ENCODE peak calls at places on chromosome 16, in eight cellular contexts. G, D, T, J, V, F, C and W are unnamed samples.

GRCh38 chr16:70708381-70709253 is 22.8 kb upstream of the MTSS2 start:
- DNase-seq in G (no peak), D (no peak), T (no peak), J (no peak), V (no peak), F (no peak), C (no peak), W (no peak)

GRCh38 chr16:2835638-2836493 is 5.8 kb downstream of the ZG16B start:
- DNase-seq in G (peak), D (no peak), T (peak), J (no peak), V (peak), F (no peak), C (peak), W (no peak)

GRCh38 chr16:51907680-51908079 is 639.3 kb downstream of the TOX3 start:
- DNase-seq in G (no peak), D (no peak), T (no peak), J (no peak), V (no peak), F (no peak), C (no peak), W (no peak)

GRCh38 chr16:53817812-53818211 is 113.9 kb downstream of the FTO start:
- DNase-seq in G (peak), D (no peak), T (no peak), J (no peak), V (peak), F (no peak), C (peak), W (no peak)

GRCh38 chr16:88534731-88535141 is 35.5 kb upstream of the ZC3H18 start:
- DNase-seq in G (peak), D (no peak), T (no peak), J (no peak), V (peak), F (peak), C (peak), W (no peak)

GRCh38 chr16:87042551-87043272 is 274.5 kb downstream of the C16orf95 start:
- DNase-seq in G (no peak), D (no peak), T (no peak), J (no peak), V (no peak), F (no peak), C (no peak), W (no peak)

GRCh38 chr16:12706628-12707027 is 97.1 kb downstream of the CPPED1 start:
- DNase-seq in G (no peak), D (no peak), T (no peak), J (no peak), V (no peak), F (no peak), C (no peak), W (no peak)

GRCh38 chr16:4176794-4177438 is 60.7 kb upstream of the ADCY9 start:
- DNase-seq in G (peak), D (no peak), T (no peak), J (no peak), V (peak), F (peak), C (peak), W (no peak)

GRCh38 chr16:50468749-50469078 is 79.5 kb upstream of the NKD1 start:
- DNase-seq in G (no peak), D (no peak), T (no peak), J (no peak), V (no peak), F (no peak), C (no peak), W (no peak)

GRCh38 chr16:620700-621525 is 9.9 kb upstream of the WFIKKN1 start:
- DNase-seq in G (no peak), D (no peak), T (no peak), J (no peak), V (no peak), F (no peak), C (no peak), W (no peak)

GRCh38 chr16:72443809-72444208 is 271.9 kb upstream of the PMFBP1 start:
- DNase-seq in G (no peak), D (no peak), T (no peak), J (no peak), V (no peak), F (no peak), C (no peak), W (no peak)

GRCh38 chr16:23232806-23233205 is 50.3 kb downstream of the SCNN1G start:
- DNase-seq in G (no peak), D (no peak), T (peak), J (no peak), V (no peak), F (no peak), C (no peak), W (no peak)

GRCh38 chr16:4372578-4373355 is 1.1 kb downstream of the VASN start:
- DNase-seq in G (peak), D (no peak), T (peak), J (no peak), V (peak), F (peak), C (peak), W (no peak)

GRCh38 chr16:50602531-50603205 is 54.5 kb downstream of the NKD1 start:
- DNase-seq in G (no peak), D (peak), T (no peak), J (no peak), V (no peak), F (no peak), C (peak), W (no peak)

GRCh38 chr16:2058901-2059300 is 11.1 kb downstream of the TSC2 start:
- DNase-seq in G (no peak), D (no peak), T (no peak), J (no peak), V (no peak), F (no peak), C (no peak), W (no peak)

GRCh38 chr16:23524001-23524400 is 13.7 kb upstream of the GGA2 start:
- DNase-seq in G (no peak), D (no peak), T (no peak), J (no peak), V (no peak), F (no peak), C (no peak), W (no peak)

GRCh38 chr16:70750893-70751467 is 50.0 kb downstream of the VAC14 start:
- DNase-seq in G (peak), D (no peak), T (peak), J (no peak), V (peak), F (peak), C (no peak), W (no peak)

GRCh38 chr16:3509470-3509928 is 8.7 kb downstream of the CLUAP1 start:
- DNase-seq in G (no peak), D (peak), T (peak), J (no peak), V (no peak), F (no peak), C (peak), W (no peak)

GRCh38 chr16:83906690-83907089 is 7.8 kb downstream of the MLYCD start:
- DNase-seq in G (peak), D (no peak), T (no peak), J (no peak), V (no peak), F (no peak), C (no peak), W (no peak)

GRCh38 chr16:11131706-11132105 is 124.3 kb downstream of the SOCS1 start:
- DNase-seq in G (no peak), D (no peak), T (no peak), J (no peak), V (no peak), F (no peak), C (no peak), W (no peak)

GRCh38 chr16:228917-229730 is at the start of gene LUC7L:
- DNase-seq in G (peak), D (peak), T (peak), J (peak), V (peak), F (peak), C (peak), W (peak)

GRCh38 chr16:630815-631405 is at the start of gene WFIKKN1:
- DNase-seq in G (no peak), D (no peak), T (peak), J (no peak), V (no peak), F (peak), C (no peak), W (no peak)

GRCh38 chr16:85935957-85936760 is 37.2 kb downstream of the IRF8 start:
- DNase-seq in G (no peak), D (peak), T (no peak), J (no peak), V (no peak), F (no peak), C (no peak), W (peak)

GRCh38 chr16:24635900-24636610 is 93.4 kb upstream of the TNRC6A start:
- DNase-seq in G (peak), D (no peak), T (peak), J (no peak), V (peak), F (peak), C (peak), W (no peak)

GRCh38 chr16:3012828-3013420 is at the start of gene CLDN9:
- DNase-seq in G (no peak), D (no peak), T (peak), J (no peak), V (no peak), F (no peak), C (peak), W (no peak)

GRCh38 chr16:29303520-29303919 is 103.0 kb downstream of the NPIPB11 start:
- DNase-seq in G (no peak), D (no peak), T (no peak), J (no peak), V (no peak), F (no peak), C (no peak), W (no peak)

GRCh38 chr16:87984868-87985267 is 33.6 kb downstream of the BANP start:
- DNase-seq in G (no peak), D (no peak), T (no peak), J (no peak), V (no peak), F (no peak), C (no peak), W (no peak)

GRCh38 chr16:75044800-75045361 is 46.1 kb downstream of the ZNRF1 start:
- DNase-seq in G (peak), D (no peak), T (no peak), J (no peak), V (peak), F (peak), C (no peak), W (no peak)

GRCh38 chr16:52731219-52731875 is 184.4 kb upstream of the TOX3 start:
- DNase-seq in G (no peak), D (no peak), T (no peak), J (no peak), V (no peak), F (no peak), C (no peak), W (no peak)

GRCh38 chr16:82630688-82631087 is 3.9 kb downstream of the CDH13 start:
- DNase-seq in G (peak), D (no peak), T (no peak), J (no peak), V (peak), F (no peak), C (peak), W (no peak)
- TF ChIP-seq CTCF in G (peak), D (peak), T (no peak), J (no peak), V (peak), F (no peak), C (peak), W (no peak)

GRCh38 chr16:30658731-30659506 is 688 bp downstream of the FBRS start:
- DNase-seq in G (peak), D (no peak), T (peak), J (peak), V (peak), F (peak), C (peak), W (peak)
- TF ChIP-seq CTCF in G (no peak), D (no peak), T (no peak), J (peak), V (peak), F (no peak), C (peak), W (peak)

GRCh38 chr16:66958857-66959644 is 2.0 kb upstream of the CES3 start:
- DNase-seq in G (no peak), D (no peak), T (no peak), J (no peak), V (no peak), F (no peak), C (no peak), W (no peak)
- TF ChIP-seq CTCF in G (no peak), D (no peak), T (no peak), J (no peak), V (no peak), F (no peak), C (no peak), W (no peak)

GRCh38 chr16:67157106-67157748 is 2.5 kb downstream of the TRADD start:
- DNase-seq in G (no peak), D (no peak), T (no peak), J (no peak), V (no peak), F (no peak), C (no peak), W (no peak)

GRCh38 chr16:67154578-67155304 is 3.9 kb upstream of the B3GNT9 start:
- DNase-seq in G (no peak), D (no peak), T (no peak), J (no peak), V (no peak), F (no peak), C (no peak), W (no peak)

GRCh38 chr16:67157892-67158635 is 1.6 kb downstream of the TRADD start:
- DNase-seq in G (no peak), D (no peak), T (no peak), J (no peak), V (no peak), F (no peak), C (no peak), W (no peak)

GRCh38 chr16:67156146-67156844 is 3.4 kb downstream of the TRADD start:
- DNase-seq in G (no peak), D (no peak), T (peak), J (no peak), V (no peak), F (no peak), C (no peak), W (no peak)

DNA sequence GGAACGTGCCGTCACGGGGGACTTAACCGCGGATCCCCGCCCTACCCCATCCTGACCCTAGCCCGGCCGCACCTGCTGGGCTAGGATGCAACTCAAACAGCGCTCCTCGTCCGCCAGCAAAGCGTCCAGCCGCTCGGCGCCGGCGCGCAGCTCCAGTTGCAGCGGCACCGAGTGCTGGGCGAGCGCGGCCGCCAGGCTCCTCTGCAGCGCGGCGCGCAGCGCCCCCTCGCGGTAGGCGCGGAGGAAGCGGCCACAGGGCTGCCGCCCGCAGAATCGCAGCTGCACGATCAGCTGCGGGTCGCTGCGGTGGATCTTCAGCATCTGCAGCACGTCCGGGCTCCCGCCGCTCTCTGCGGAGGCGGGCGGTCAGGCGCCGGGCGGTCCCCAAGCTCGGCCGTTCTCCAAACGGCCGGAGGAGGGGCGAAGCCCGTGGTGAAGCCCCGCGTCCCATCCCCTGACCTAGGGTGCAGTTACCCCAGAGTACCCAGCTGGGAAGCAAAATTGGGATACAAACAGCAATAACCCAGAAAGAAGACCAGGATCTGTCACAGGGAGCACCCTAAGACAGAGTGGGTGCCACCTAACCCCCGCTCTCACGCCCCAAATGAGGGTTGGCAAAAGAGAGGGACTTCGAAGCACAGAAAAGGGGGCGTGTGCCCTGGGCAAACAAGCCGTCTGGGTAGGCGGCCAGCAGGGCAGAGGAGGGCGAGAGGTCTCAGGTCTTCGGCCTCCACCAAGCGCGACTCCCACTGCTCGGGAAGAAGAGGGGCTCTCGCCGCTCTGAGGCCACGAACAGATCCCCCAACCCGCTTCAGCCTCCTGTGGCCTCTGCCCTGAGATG is 4.2 kb downstream of the TRADD start:
- DNase-seq in G (peak), D (peak), T (peak), J (peak), V (peak), F (peak), C (peak), W (peak)
- TF ChIP-seq CTCF in G (peak), D (peak), T (peak), J (peak), V (peak), F (peak), C (peak), W (peak)

GRCh38 chr16:64950262-64950661 is 171.6 kb downstream of the CDH11 start:
- DNase-seq in G (no peak), D (no peak), T (no peak), J (no peak), V (no peak), F (no peak), C (no peak), W (no peak)
- TF ChIP-seq CTCF in G (peak), D (no peak), T (no peak), J (peak), V (peak), F (no peak), C (peak), W (no peak)

GRCh38 chr16:57918444-57918843 is 52.5 kb downstream of the CNGB1 start:
- DNase-seq in G (no peak), D (no peak), T (no peak), J (no peak), V (no peak), F (no peak), C (no peak), W (no peak)

GRCh38 chr16:57915811-57916479 is 55.0 kb downstream of the CNGB1 start:
- DNase-seq in G (no peak), D (no peak), T (no peak), J (no peak), V (no peak), F (no peak), C (no peak), W (no peak)

GRCh38 chr16:57915267-57915666 is 55.7 kb downstream of the CNGB1 start:
- DNase-seq in G (no peak), D (no peak), T (no peak), J (no peak), V (no peak), F (no peak), C (no peak), W (no peak)

GRCh38 chr16:57918994-57919393 is 51.9 kb downstream of the CNGB1 start:
- DNase-seq in G (no peak), D (no peak), T (no peak), J (no peak), V (no peak), F (no peak), C (no peak), W (no peak)

GRCh38 chr16:57916735-57917450 is 54.0 kb downstream of the CNGB1 start:
- DNase-seq in G (no peak), D (no peak), T (no peak), J (no peak), V (no peak), F (no peak), C (peak), W (no peak)
- TF ChIP-seq CTCF in G (no peak), D (no peak), T (no peak), J (no peak), V (no peak), F (no peak), C (no peak), W (no peak)

DNA sequence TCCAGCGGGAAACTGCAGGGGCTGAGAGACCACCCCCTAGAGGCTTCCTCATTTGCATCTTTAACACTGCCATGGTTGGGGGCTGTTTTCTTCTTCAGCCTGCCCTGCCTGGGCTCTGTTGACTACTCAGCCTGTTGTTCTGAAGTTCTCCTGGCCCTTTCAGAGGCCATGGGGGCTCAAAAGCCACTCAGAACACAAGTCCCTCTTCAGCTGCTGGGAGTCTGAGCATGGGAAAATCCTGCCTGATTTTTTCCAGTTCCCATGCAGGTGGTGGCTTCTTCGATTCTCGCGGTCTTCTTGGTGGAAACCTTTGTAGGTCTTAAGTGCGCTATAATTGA is 36.3 kb downstream of the PLCG2 start:
- DNase-seq in G (no peak), D (no peak), T (no peak), J (no peak), V (no peak), F (no peak), C (no peak), W (no peak)
- TF ChIP-seq CTCF in G (no peak), D (no peak), T (no peak), J (no peak), V (no peak), F (no peak), C (no peak), W (no peak)

GRCh38 chr16:7270006-7270405 is 62.6 kb upstream of the RBFOX1 start:
- DNase-seq in G (no peak), D (no peak), T (no peak), J (no peak), V (no peak), F (no peak), C (no peak), W (no peak)

GRCh38 chr16:7272567-7273158 is 60.0 kb upstream of the RBFOX1 start:
- DNase-seq in G (no peak), D (no peak), T (no peak), J (no peak), V (no peak), F (no peak), C (no peak), W (no peak)

GRCh38 chr16:7270823-7271222 is 61.8 kb upstream of the RBFOX1 start:
- DNase-seq in G (no peak), D (no peak), T (no peak), J (no peak), V (no peak), F (no peak), C (no peak), W (no peak)

DNA sequence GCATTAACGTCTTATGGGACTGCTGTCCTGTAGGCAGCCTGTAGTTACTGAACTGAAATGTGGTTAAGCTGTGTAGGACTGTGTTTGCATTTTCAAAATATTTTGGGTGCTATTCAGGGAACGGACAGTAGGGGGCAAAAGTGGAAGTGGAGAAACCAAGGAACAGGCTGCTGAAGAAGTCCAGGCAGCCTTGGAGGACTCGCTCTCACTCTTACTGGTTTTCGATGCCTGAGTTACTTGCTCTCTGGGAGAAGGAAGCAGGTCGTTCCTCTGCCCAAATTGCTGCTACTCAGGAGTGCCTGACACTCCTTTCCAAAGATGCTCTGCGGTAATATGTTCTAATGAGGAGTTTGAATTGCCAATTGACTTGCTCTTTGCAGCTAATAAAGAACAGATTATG is 64.5 kb upstream of the RBFOX1 start:
- DNase-seq in G (no peak), D (no peak), T (peak), J (no peak), V (no peak), F (peak), C (peak), W (no peak)
- TF ChIP-seq CTCF in G (peak), D (no peak), T (peak), J (peak), V (peak), F (peak), C (peak), W (no peak)

GRCh38 chr16:6204941-6205340 is 1107.3 kb upstream of the EEF2KMT start:
- DNase-seq in G (no peak), D (no peak), T (no peak), J (no peak), V (no peak), F (no peak), C (no peak), W (no peak)

GRCh38 chr16:6207124-6207523 is 1109.5 kb upstream of the EEF2KMT start:
- DNase-seq in G (no peak), D (no peak), T (no peak), J (no peak), V (no peak), F (no peak), C (no peak), W (no peak)

GRCh38 chr16:6209355-6209930 is 1111.8 kb upstream of the EEF2KMT start:
- DNase-seq in G (no peak), D (no peak), T (peak), J (no peak), V (no peak), F (no peak), C (no peak), W (no peak)

GRCh38 chr16:6211644-6212043 is 1114.0 kb upstream of the EEF2KMT start:
- DNase-seq in G (no peak), D (no peak), T (no peak), J (no peak), V (no peak), F (no peak), C (no peak), W (no peak)

GRCh38 chr16:6206080-6206479 is 1108.5 kb upstream of the EEF2KMT start:
- DNase-seq in G (no peak), D (no peak), T (peak), J (no peak), V (no peak), F (no peak), C (no peak), W (no peak)
- TF ChIP-seq CTCF in G (no peak), D (no peak), T (no peak), J (no peak), V (no peak), F (no peak), C (no peak), W (no peak)